ENCODE peak calls at places on chromosomes 13 and 19, in ten cellular contexts. V is CD8-positive, alpha-beta T cell; S is T-helper 1 cell; Z is ureter; O is EL; H is stimulated activated CD8-positive, alpha-beta memory T cell treated with anti-CD3 and anti-CD28 coated beads, Interleukin-7, amount 100 ng/mL, for 48 hours; T is neural crest cell; A is kidney tubule cell; G is T-helper 2 cell; L is GM13977. Q is an unnamed sample.

GRCh38 chr13:113811081-113811928 is 52.3 kb downstream of the TMEM255B start:
- DNase-seq in V (no peak), S (no peak), Z (no peak), O (no peak), H (no peak), T (no peak), A (no peak), G (no peak), L (no peak), Q (no peak)

GRCh38 chr13:33868343-33868994 is 50.5 kb downstream of the RFC3 start:
- DNase-seq in V (no peak), S (no peak), Z (no peak), O (no peak), H (no peak), T (no peak), A (peak), G (no peak), L (no peak), Q (no peak)

GRCh38 chr13:84651288-84651687 is 769.0 kb upstream of the SLITRK1 start:
- DNase-seq in V (no peak), S (no peak), Z (no peak), O (peak), H (no peak), T (no peak), A (peak), G (no peak), L (no peak), Q (no peak)

GRCh38 chr19:44401108-44401786 is at the start of gene ZNF285:
- DNase-seq in V (peak), S (peak), Z (peak), O (peak), H (peak), T (peak), A (peak), G (peak), L (peak), Q (peak)

GRCh38 chr13:101945435-101945834 is 456.4 kb downstream of the FGF14 start:
- DNase-seq in V (no peak), S (no peak), Z (no peak), O (no peak), H (no peak), T (no peak), A (no peak), G (no peak), L (no peak), Q (no peak)

GRCh38 chr13:105184221-105184620 is 1351.2 kb downstream of the EFNB2 start:
- DNase-seq in V (no peak), S (no peak), Z (no peak), O (no peak), H (no peak), T (no peak), A (no peak), G (no peak), L (no peak), Q (no peak)

GRCh38 chr19:55690769-55691545 is 15.9 kb downstream of the EPN1 start:
- DNase-seq in V (no peak), S (no peak), Z (no peak), O (no peak), H (no peak), T (no peak), A (no peak), G (no peak), L (no peak), Q (no peak)

GRCh38 chr19:18500376-18500775 is 21.5 kb downstream of the ELL start:
- DNase-seq in V (no peak), S (no peak), Z (no peak), O (no peak), H (no peak), T (no peak), A (no peak), G (no peak), L (no peak), Q (no peak)

GRCh38 chr13:27913116-27913515 is 6.7 kb upstream of the PDX1 start:
- DNase-seq in V (no peak), S (no peak), Z (no peak), O (no peak), H (no peak), T (no peak), A (no peak), G (no peak), L (no peak), Q (no peak)

GRCh38 chr13:98571955-98572662 is 4.8 kb downstream of the STK24 start:
- DNase-seq in V (no peak), S (no peak), Z (no peak), O (peak), H (no peak), T (no peak), A (peak), G (no peak), L (no peak), Q (no peak)

GRCh38 chr19:39160889-39161672 is 35.5 kb downstream of the PAK4 start:
- DNase-seq in V (no peak), S (no peak), Z (no peak), O (no peak), H (no peak), T (no peak), A (peak), G (no peak), L (no peak), Q (no peak)

GRCh38 chr13:34914416-34914815 is 27.7 kb upstream of the NBEA start:
- DNase-seq in V (no peak), S (no peak), Z (no peak), O (no peak), H (no peak), T (no peak), A (no peak), G (no peak), L (no peak), Q (no peak)

GRCh38 chr13:30731658-30732390 is 3.5 kb upstream of the ALOX5AP start:
- DNase-seq in V (no peak), S (no peak), Z (no peak), O (no peak), H (no peak), T (no peak), A (no peak), G (no peak), L (no peak), Q (no peak)

GRCh38 chr13:36029171-36029570 is 102.0 kb downstream of the DCLK1 start:
- DNase-seq in V (no peak), S (no peak), Z (no peak), O (no peak), H (no peak), T (no peak), A (no peak), G (no peak), L (no peak), Q (no peak)

GRCh38 chr13:95627590-95627989 is 16.9 kb downstream of the DZIP1 start:
- DNase-seq in V (no peak), S (no peak), Z (no peak), O (peak), H (no peak), T (no peak), A (no peak), G (no peak), L (no peak), Q (no peak)

GRCh38 chr13:111037838-111038397 is 77.2 kb upstream of the ARHGEF7 start:
- DNase-seq in V (no peak), S (no peak), Z (no peak), O (no peak), H (no peak), T (no peak), A (no peak), G (no peak), L (no peak), Q (no peak)

GRCh38 chr13:20118268-20119140 is 42.3 kb downstream of the GJA3 start:
- DNase-seq in V (peak), S (peak), Z (peak), O (peak), H (no peak), T (peak), A (peak), G (peak), L (peak), Q (peak)

GRCh38 chr13:25857830-25858229 is 194.0 kb downstream of the SHISA2 start:
- DNase-seq in V (no peak), S (no peak), Z (no peak), O (no peak), H (no peak), T (no peak), A (no peak), G (no peak), L (no peak), Q (no peak)

GRCh38 chr13:44840131-44840530 is 149.1 kb downstream of the NUFIP1 start:
- DNase-seq in V (no peak), S (no peak), Z (no peak), O (no peak), H (no peak), T (no peak), A (no peak), G (no peak), L (no peak), Q (no peak)

GRCh38 chr13:109744512-109745051 is 41.8 kb downstream of the IRS2 start:
- DNase-seq in V (no peak), S (no peak), Z (peak), O (peak), H (no peak), T (no peak), A (no peak), G (no peak), L (no peak), Q (no peak)

GRCh38 chr13:42041684-42042035 is 6.8 kb upstream of the DGKH start:
- DNase-seq in V (no peak), S (no peak), Z (peak), O (peak), H (no peak), T (peak), A (peak), G (no peak), L (peak), Q (no peak)

GRCh38 chr19:58182577-58182988 is 278 bp upstream of the ZNF274 start:
- DNase-seq in V (peak), S (peak), Z (no peak), O (no peak), H (peak), T (no peak), A (no peak), G (peak), L (peak), Q (peak)

GRCh38 chr13:23469901-23470525 is 36.5 kb upstream of the SACS start:
- DNase-seq in V (no peak), S (no peak), Z (no peak), O (peak), H (no peak), T (no peak), A (peak), G (no peak), L (no peak), Q (no peak)

GRCh38 chr19:10568444-10568825 is 344 bp downstream of the CDKN2D start:
- DNase-seq in V (peak), S (peak), Z (no peak), O (no peak), H (no peak), T (no peak), A (peak), G (peak), L (no peak), Q (no peak)

GRCh38 chr13:48055712-48056111 is 18.2 kb downstream of the NUDT15 start:
- DNase-seq in V (no peak), S (no peak), Z (no peak), O (no peak), H (no peak), T (no peak), A (no peak), G (no peak), L (no peak), Q (no peak)

GRCh38 chr19:48509467-48510194 is 2.0 kb downstream of the LMTK3 start:
- DNase-seq in V (no peak), S (no peak), Z (peak), O (no peak), H (no peak), T (no peak), A (no peak), G (no peak), L (peak), Q (no peak)

GRCh38 chr13:45331981-45332830 is 8.8 kb downstream of the TPT1 start:
- DNase-seq in V (no peak), S (no peak), Z (no peak), O (peak), H (no peak), T (no peak), A (peak), G (no peak), L (no peak), Q (no peak)

GRCh38 chr13:100423375-100423774 is 165.2 kb downstream of the GGACT start:
- DNase-seq in V (no peak), S (no peak), Z (no peak), O (peak), H (no peak), T (no peak), A (peak), G (no peak), L (no peak), Q (no peak)

GRCh38 chr19:41887711-41888382 is 4.9 kb downstream of the ARHGEF1 start:
- DNase-seq in V (peak), S (peak), Z (no peak), O (peak), H (peak), T (no peak), A (peak), G (peak), L (peak), Q (peak)

GRCh38 chr19:45403781-45404556 is 900 bp downstream of the PPP1R13L start:
- DNase-seq in V (peak), S (peak), Z (peak), O (peak), H (peak), T (peak), A (peak), G (peak), L (peak), Q (peak)

GRCh38 chr13:23754506-23754905 is 134.7 kb downstream of the MIPEP start:
- DNase-seq in V (peak), S (peak), Z (no peak), O (no peak), H (no peak), T (no peak), A (no peak), G (peak), L (no peak), Q (peak)

GRCh38 chr19:1183543-1184172 is 9.6 kb upstream of the SBNO2 start:
- DNase-seq in V (no peak), S (no peak), Z (no peak), O (peak), H (no peak), T (no peak), A (peak), G (no peak), L (peak), Q (no peak)

GRCh38 chr19:44600466-44600865 is 12.9 kb upstream of the IGSF23 start:
- DNase-seq in V (no peak), S (no peak), Z (no peak), O (no peak), H (no peak), T (no peak), A (no peak), G (no peak), L (no peak), Q (no peak)

GRCh38 chr19:1651548-1652394 is 644 bp downstream of the TCF3 start:
- DNase-seq in V (peak), S (peak), Z (no peak), O (peak), H (no peak), T (no peak), A (peak), G (peak), L (no peak), Q (peak)

GRCh38 chr13:35527451-35527850 is 51.0 kb upstream of the MAB21L1 start:
- DNase-seq in V (no peak), S (no peak), Z (no peak), O (no peak), H (no peak), T (no peak), A (no peak), G (no peak), L (no peak), Q (no peak)

GRCh38 chr13:56907766-56908165 is 233.0 kb upstream of the PRR20A start:
- DNase-seq in V (no peak), S (no peak), Z (no peak), O (no peak), H (no peak), T (no peak), A (no peak), G (no peak), L (no peak), Q (no peak)

GRCh38 chr13:79637086-79637763 is 156.3 kb downstream of the NDFIP2 start:
- DNase-seq in V (no peak), S (no peak), Z (no peak), O (no peak), H (no peak), T (no peak), A (no peak), G (no peak), L (no peak), Q (no peak)

Q was measured in effector memory CD4-positive, alpha-beta T cell.